ENCODE peak calls at places on chromosome 1, in five cellular contexts. One of them, this sample, is unnamed.

GRCh38 chr1:16009678-16010077 is 5.6 kb downstream of the SRARP start:
- DNase-seq in ovary: peak; percentile 34
- DNase-seq in transverse colon: no peak
- DNase-seq in NB4: no peak
- DNase-seq in thyroid gland: no peak
- DNase-seq in this sample: no peak

GRCh38 chr1:111199881-111200801 is at the start of gene DENND2D:
- DNase-seq in ovary: no peak
- DNase-seq in transverse colon: peak; percentile 71
- DNase-seq in thyroid gland: peak; percentile 65
- DNase-seq in NB4: peak; percentile 51
- DNase-seq in this sample: peak; percentile 79

GRCh38 chr1:236292425-236292824 is 10.7 kb upstream of the ERO1B start:
- DNase-seq in thyroid gland: no peak
- DNase-seq in transverse colon: no peak
- DNase-seq in NB4: no peak
- DNase-seq in ovary: no peak
- DNase-seq in this sample: no peak

GRCh38 chr1:181855380-181855779 is 206.1 kb downstream of the ZNF648 start:
- DNase-seq in NB4: no peak
- DNase-seq in transverse colon: no peak
- DNase-seq in thyroid gland: no peak
- DNase-seq in ovary: no peak
- DNase-seq in this sample: no peak

GRCh38 chr1:72397786-72398185 is 115.4 kb upstream of the NEGR1 start:
- DNase-seq in ovary: no peak
- DNase-seq in NB4: peak; percentile 2
- DNase-seq in thyroid gland: no peak
- DNase-seq in transverse colon: no peak
- DNase-seq in this sample: peak; percentile 16

GRCh38 chr1:192098001-192098400 is 60.3 kb upstream of the RGS18 start:
- DNase-seq in ovary: no peak
- DNase-seq in thyroid gland: no peak
- DNase-seq in transverse colon: no peak
- DNase-seq in NB4: no peak
- DNase-seq in this sample: no peak

GRCh38 chr1:21906173-21907078 is 30.7 kb downstream of the HSPG2 start:
- DNase-seq in thyroid gland: peak; percentile 51
- DNase-seq in NB4: no peak
- DNase-seq in transverse colon: no peak
- DNase-seq in ovary: peak; percentile 65
- DNase-seq in this sample: peak; percentile 97

GRCh38 chr1:2046225-2046917 is 3.8 kb upstream of the PRKCZ start:
- DNase-seq in thyroid gland: peak; percentile 72
- DNase-seq in transverse colon: peak; percentile 88
- DNase-seq in NB4: peak; percentile 57
- DNase-seq in ovary: no peak
- DNase-seq in this sample: no peak

GRCh38 chr1:970242-970972 is 4.1 kb downstream of the PLEKHN1 start:
- DNase-seq in NB4: no peak
- DNase-seq in transverse colon: no peak
- DNase-seq in thyroid gland: no peak
- DNase-seq in ovary: no peak
- DNase-seq in this sample: no peak

GRCh38 chr1:55212349-55213028 is 2.7 kb downstream of the USP24 start:
- DNase-seq in transverse colon: no peak
- DNase-seq in NB4: peak; percentile 37
- DNase-seq in ovary: no peak
- DNase-seq in thyroid gland: no peak
- DNase-seq in this sample: no peak

GRCh38 chr1:30888391-30888790 is 20.2 kb downstream of the SDC3 start:
- DNase-seq in transverse colon: peak; percentile 64
- DNase-seq in ovary: peak; percentile 65
- DNase-seq in thyroid gland: peak; percentile 27
- DNase-seq in NB4: no peak
- DNase-seq in this sample: no peak

GRCh38 chr1:153866045-153866850 is 56.5 kb downstream of the GATAD2B start:
- DNase-seq in NB4: no peak
- DNase-seq in transverse colon: no peak
- DNase-seq in thyroid gland: no peak
- DNase-seq in ovary: no peak
- DNase-seq in this sample: no peak

GRCh38 chr1:151024540-151025146 is 11.7 kb upstream of the BNIPL start:
- DNase-seq in ovary: peak; percentile 72
- DNase-seq in transverse colon: peak; percentile 85
- DNase-seq in NB4: peak; percentile 83
- DNase-seq in thyroid gland: peak; percentile 84
- DNase-seq in this sample: peak; percentile 93

GRCh38 chr1:100378956-100379355 is 26.6 kb downstream of the CDC14A start:
- DNase-seq in transverse colon: no peak
- DNase-seq in NB4: no peak
- DNase-seq in thyroid gland: no peak
- DNase-seq in ovary: no peak
- DNase-seq in this sample: no peak

GRCh38 chr1:68751723-68752122 is 254.8 kb upstream of the DEPDC1 start:
- DNase-seq in NB4: no peak
- DNase-seq in ovary: no peak
- DNase-seq in thyroid gland: no peak
- DNase-seq in transverse colon: no peak
- DNase-seq in this sample: no peak

GRCh38 chr1:24871306-24871901 is 58.7 kb downstream of the RUNX3 start:
- DNase-seq in transverse colon: no peak
- DNase-seq in thyroid gland: no peak
- DNase-seq in ovary: no peak
- DNase-seq in NB4: no peak
- DNase-seq in this sample: no peak

GRCh38 chr1:111476761-111477309 is 3.1 kb downstream of the C1orf162 start:
- DNase-seq in thyroid gland: no peak
- DNase-seq in transverse colon: no peak
- DNase-seq in ovary: no peak
- DNase-seq in NB4: peak; percentile 68
- DNase-seq in this sample: no peak

GRCh38 chr1:114512595-114513280 is 1.7 kb upstream of the TRIM33 start:
- DNase-seq in transverse colon: no peak
- DNase-seq in ovary: peak; percentile 25
- DNase-seq in thyroid gland: no peak
- DNase-seq in NB4: peak; percentile 24
- DNase-seq in this sample: no peak

GRCh38 chr1:185349556-185349955 is 32.5 kb upstream of the IVNS1ABP start:
- DNase-seq in transverse colon: no peak
- DNase-seq in thyroid gland: no peak
- DNase-seq in NB4: no peak
- DNase-seq in ovary: no peak
- DNase-seq in this sample: no peak

GRCh38 chr1:54273092-54273836 is 73.3 kb downstream of the MRPL37 start:
- DNase-seq in transverse colon: peak; percentile 61
- DNase-seq in NB4: no peak
- DNase-seq in thyroid gland: peak; percentile 86
- DNase-seq in ovary: peak; percentile 85
- DNase-seq in this sample: peak; percentile 68

GRCh38 chr1:17620448-17620847 is 81.0 kb downstream of the ARHGEF10L start:
- DNase-seq in NB4: no peak
- DNase-seq in transverse colon: no peak
- DNase-seq in thyroid gland: no peak
- DNase-seq in ovary: no peak
- DNase-seq in this sample: no peak

GRCh38 chr1:69777423-69777822 is 209.7 kb downstream of the LRRC7 start:
- DNase-seq in NB4: no peak
- DNase-seq in transverse colon: no peak
- DNase-seq in ovary: no peak
- DNase-seq in thyroid gland: no peak
- DNase-seq in this sample: no peak

GRCh38 chr1:94319319-94320180 is 82.2 kb upstream of the ARHGAP29 start:
- DNase-seq in transverse colon: no peak
- DNase-seq in thyroid gland: no peak
- DNase-seq in NB4: no peak
- DNase-seq in ovary: no peak
- DNase-seq in this sample: no peak

GRCh38 chr1:45272943-45273342 is 53.8 kb upstream of the HPDL start:
- DNase-seq in NB4: no peak
- DNase-seq in transverse colon: no peak
- DNase-seq in ovary: no peak
- DNase-seq in thyroid gland: no peak
- DNase-seq in this sample: no peak

GRCh38 chr1:29236993-29237905 is 927 bp downstream of the PTPRU start:
- DNase-seq in transverse colon: peak; percentile 18
- DNase-seq in ovary: peak; percentile 65
- DNase-seq in NB4: peak; percentile 63
- DNase-seq in thyroid gland: peak; percentile 46
- DNase-seq in this sample: peak; percentile 89

GRCh38 chr1:65149391-65149729 is 1.4 kb downstream of the AK4 start:
- DNase-seq in ovary: no peak
- DNase-seq in thyroid gland: no peak
- DNase-seq in transverse colon: no peak
- DNase-seq in NB4: no peak
- DNase-seq in this sample: no peak

GRCh38 chr1:235809949-235810348 is 56.8 kb downstream of the LYST start:
- DNase-seq in transverse colon: no peak
- DNase-seq in NB4: no peak
- DNase-seq in ovary: no peak
- DNase-seq in thyroid gland: no peak
- DNase-seq in this sample: no peak

GRCh38 chr1:121558514-121558913 is 373.7 kb downstream of the SRGAP2C start:
- DNase-seq in ovary: no peak
- DNase-seq in transverse colon: no peak
- DNase-seq in thyroid gland: no peak
- DNase-seq in NB4: peak; percentile 40
- DNase-seq in this sample: peak; percentile 16

GRCh38 chr1:93178418-93178817 is 1.8 kb downstream of the TMED5 start:
- DNase-seq in transverse colon: no peak
- DNase-seq in NB4: peak; percentile 14
- DNase-seq in ovary: no peak
- DNase-seq in thyroid gland: no peak
- DNase-seq in this sample: no peak

GRCh38 chr1:225845633-225846259 is 35.8 kb downstream of the EPHX1 start:
- DNase-seq in NB4: peak; percentile 79
- DNase-seq in transverse colon: peak; percentile 74
- DNase-seq in ovary: peak; percentile 84
- DNase-seq in thyroid gland: peak; percentile 74
- DNase-seq in this sample: peak; percentile 73

GRCh38 chr1:177928194-177928593 is 41.7 kb downstream of the SEC16B start:
- DNase-seq in transverse colon: no peak
- DNase-seq in thyroid gland: no peak
- DNase-seq in ovary: no peak
- DNase-seq in NB4: no peak
- DNase-seq in this sample: no peak

GRCh38 chr1:245987577-245987976 is 519.5 kb downstream of the SMYD3 start:
- DNase-seq in transverse colon: no peak
- DNase-seq in thyroid gland: no peak
- DNase-seq in NB4: no peak
- DNase-seq in ovary: no peak
- DNase-seq in this sample: no peak

GRCh38 chr1:100458925-100459814 is 78.8 kb upstream of the GPR88 start:
- DNase-seq in thyroid gland: peak; percentile 82
- DNase-seq in NB4: peak; percentile 82
- DNase-seq in transverse colon: peak; percentile 78
- DNase-seq in ovary: peak; percentile 79
- DNase-seq in this sample: peak; percentile 75

GRCh38 chr1:165239873-165240272 is 116.6 kb downstream of the LMX1A start:
- DNase-seq in NB4: no peak
- DNase-seq in transverse colon: no peak
- DNase-seq in thyroid gland: no peak
- DNase-seq in ovary: no peak
- DNase-seq in this sample: no peak
- H3K4me3 ChIP-seq in NB4: no peak overlapping the region
- H3K4me3 ChIP-seq in transverse colon: no peak overlapping the region
- H3K4me3 ChIP-seq in thyroid gland: no peak overlapping the region
- H3K4me3 ChIP-seq in ovary: no peak overlapping the region
- H3K4me3 ChIP-seq in this sample: no peak overlapping the region

GRCh38 chr1:221897312-221897711 is 155.4 kb upstream of the DUSP10 start:
- DNase-seq in ovary: no peak
- DNase-seq in NB4: no peak
- DNase-seq in thyroid gland: no peak
- DNase-seq in transverse colon: no peak
- DNase-seq in this sample: no peak
- TF ChIP-seq POLR2A in ovary: no peak
- TF ChIP-seq POLR2A in NB4: no peak
- TF ChIP-seq POLR2A in thyroid gland: no peak
- TF ChIP-seq POLR2A in transverse colon: no peak
- TF ChIP-seq POLR2A in this sample: no peak

GRCh38 chr1:46452931-46453325 is 36.7 kb upstream of the DMBX1 start:
- DNase-seq in transverse colon: no peak
- DNase-seq in NB4: no peak
- DNase-seq in thyroid gland: no peak
- DNase-seq in ovary: no peak
- DNase-seq in this sample: no peak
- H3K4me3 ChIP-seq in transverse colon: no peak overlapping the region
- H3K4me3 ChIP-seq in NB4: no peak overlapping the region
- H3K4me3 ChIP-seq in thyroid gland: no peak overlapping the region
- H3K4me3 ChIP-seq in ovary: no peak overlapping the region
- H3K4me3 ChIP-seq in this sample: no peak overlapping the region

GRCh38 chr1:52141513-52142219 is at the start of gene ZFYVE9:
- DNase-seq in NB4: peak; percentile 89
- DNase-seq in ovary: peak; percentile 86
- DNase-seq in transverse colon: peak; percentile 80
- DNase-seq in thyroid gland: peak; percentile 75
- DNase-seq in this sample: peak; percentile 94

GRCh38 chr1:52139817-52140540 is 1.9 kb upstream of the ZFYVE9 start:
- DNase-seq in ovary: no peak
- DNase-seq in NB4: peak; percentile 85
- DNase-seq in transverse colon: no peak
- DNase-seq in thyroid gland: no peak
- DNase-seq in this sample: no peak

GRCh38 chr1:52140633-52141512 is 1.0 kb upstream of the ZFYVE9 start:
- DNase-seq in thyroid gland: no peak
- DNase-seq in NB4: peak; percentile 66
- DNase-seq in transverse colon: no peak
- DNase-seq in ovary: no peak
- DNase-seq in this sample: no peak

GRCh38 chr1:52145137-52145536 is 3.2 kb downstream of the ZFYVE9 start:
- DNase-seq in thyroid gland: no peak
- DNase-seq in transverse colon: no peak
- DNase-seq in ovary: no peak
- DNase-seq in NB4: no peak
- DNase-seq in this sample: no peak

GRCh38 chr1:52142220-52143153 is 598 bp downstream of the ZFYVE9 start:
- DNase-seq in thyroid gland: peak; percentile 57
- DNase-seq in ovary: peak; percentile 65
- DNase-seq in NB4: peak; percentile 74
- DNase-seq in transverse colon: peak; percentile 36
- DNase-seq in this sample: no peak
- TF ChIP-seq POLR2A in thyroid gland: peak; percentile 39
- TF ChIP-seq POLR2A in ovary: no peak
- TF ChIP-seq POLR2A in NB4: no peak
- TF ChIP-seq POLR2A in transverse colon: no peak
- TF ChIP-seq POLR2A in this sample: no peak

GRCh38 chr1:145978477-145978859 is 14.0 kb downstream of the POLR3GL start:
- DNase-seq in NB4: no peak
- DNase-seq in ovary: no peak
- DNase-seq in transverse colon: no peak
- DNase-seq in thyroid gland: no peak
- DNase-seq in this sample: no peak
- H3K4me3 ChIP-seq in NB4: peak overlapping the region; percentile 44
- H3K4me3 ChIP-seq in ovary: peak overlapping the region; percentile 21
- H3K4me3 ChIP-seq in transverse colon: peak overlapping the region; percentile 31
- H3K4me3 ChIP-seq in thyroid gland: no peak overlapping the region
- H3K4me3 ChIP-seq in this sample: no peak overlapping the region

GRCh38 chr1:201827321-201828281 is 1.4 kb upstream of the IPO9 start:
- DNase-seq in NB4: no peak
- DNase-seq in transverse colon: no peak
- DNase-seq in thyroid gland: peak; percentile 43
- DNase-seq in ovary: no peak
- DNase-seq in this sample: no peak
- TF ChIP-seq POLR2A in NB4: no peak
- TF ChIP-seq POLR2A in transverse colon: no peak
- TF ChIP-seq POLR2A in thyroid gland: no peak
- TF ChIP-seq POLR2A in ovary: no peak
- TF ChIP-seq POLR2A in this sample: no peak